ENCODE peak calls at places on chromosomes 12 and 14, in five cellular contexts. One of them, this sample, is unnamed.

GRCh38 chr12:28975564-28976340 is 173.3 kb upstream of the FAR2 start:
- DNase-seq in H54: no peak
- DNase-seq in dorsolateral prefrontal cortex: no peak
- DNase-seq in kidney epithelial cell: no peak
- DNase-seq in HFFc6: no peak
- DNase-seq in this sample: no peak

GRCh38 chr14:104147346-104148125 is 9.1 kb downstream of the KIF26A start:
- DNase-seq in H54: no peak
- DNase-seq in dorsolateral prefrontal cortex: peak; percentile 36
- DNase-seq in kidney epithelial cell: no peak
- DNase-seq in HFFc6: no peak
- DNase-seq in this sample: no peak

GRCh38 chr14:95573313-95573712 is 38.5 kb downstream of the GLRX5 start:
- DNase-seq in H54: no peak
- DNase-seq in dorsolateral prefrontal cortex: no peak
- DNase-seq in kidney epithelial cell: no peak
- DNase-seq in HFFc6: no peak
- DNase-seq in this sample: no peak

GRCh38 chr12:48019639-48020265 is 15.5 kb upstream of the COL2A1 start:
- DNase-seq in H54: no peak
- DNase-seq in dorsolateral prefrontal cortex: no peak
- DNase-seq in kidney epithelial cell: no peak
- DNase-seq in HFFc6: no peak
- DNase-seq in this sample: no peak

GRCh38 chr14:29814153-29815057 is 113.2 kb downstream of the PRKD1 start:
- DNase-seq in H54: no peak
- DNase-seq in dorsolateral prefrontal cortex: peak; percentile 72
- DNase-seq in kidney epithelial cell: no peak
- DNase-seq in HFFc6: no peak
- DNase-seq in this sample: no peak

GRCh38 chr14:106872619-106873446 is 1346.5 kb downstream of the TMEM121 start:
- DNase-seq in H54: no peak
- DNase-seq in dorsolateral prefrontal cortex: no peak
- DNase-seq in kidney epithelial cell: no peak
- DNase-seq in HFFc6: no peak
- DNase-seq in this sample: no peak

GRCh38 chr14:61653507-61653906 is 41.8 kb upstream of the HIF1A start:
- DNase-seq in H54: peak; percentile 23
- DNase-seq in dorsolateral prefrontal cortex: no peak
- DNase-seq in kidney epithelial cell: no peak
- DNase-seq in HFFc6: peak; percentile 70
- DNase-seq in this sample: peak; percentile 87

GRCh38 chr14:55706893-55707292 is 126.9 kb downstream of the KTN1 start:
- DNase-seq in H54: no peak
- DNase-seq in dorsolateral prefrontal cortex: no peak
- DNase-seq in kidney epithelial cell: no peak
- DNase-seq in HFFc6: no peak
- DNase-seq in this sample: no peak

GRCh38 chr14:68824517-68825347 is 31.9 kb upstream of the ZFP36L1 start:
- DNase-seq in H54: peak; percentile 68
- DNase-seq in dorsolateral prefrontal cortex: peak; percentile 73
- DNase-seq in kidney epithelial cell: no peak
- DNase-seq in HFFc6: peak; percentile 60
- DNase-seq in this sample: peak; percentile 74

GRCh38 chr12:49667319-49668090 is 39.7 kb downstream of the FMNL3 start:
- DNase-seq in H54: no peak
- DNase-seq in dorsolateral prefrontal cortex: no peak
- DNase-seq in kidney epithelial cell: no peak
- DNase-seq in HFFc6: peak; percentile 51
- DNase-seq in this sample: peak; percentile 47

GRCh38 chr12:47878918-47879481 is 25.8 kb downstream of the VDR start:
- DNase-seq in H54: no peak
- DNase-seq in dorsolateral prefrontal cortex: no peak
- DNase-seq in kidney epithelial cell: no peak
- DNase-seq in HFFc6: no peak
- DNase-seq in this sample: no peak

GRCh38 chr14:102046337-102047278 is 40.2 kb downstream of the HSP90AA1 start:
- DNase-seq in H54: no peak
- DNase-seq in dorsolateral prefrontal cortex: peak; percentile 76
- DNase-seq in kidney epithelial cell: no peak
- DNase-seq in HFFc6: peak; percentile 20
- DNase-seq in this sample: no peak